ENCODE peak calls at places on chromosome X, in nine cellular contexts. U, B, E, P, R, S, N, H and V are unnamed samples.

GRCh38 chrX:16836371-16836770 is 33.8 kb downstream of the RBBP7 start:
- DNase-seq in U (no peak), B (no peak), E (no peak), P (no peak), R (no peak), S (no peak), N (peak; percentile 51), H (peak; percentile 59), V (no peak)

GRCh38 chrX:15675490-15675921 is 10.9 kb upstream of the CLTRN start:
- DNase-seq in U (peak; percentile 76), B (peak; percentile 85), E (peak; percentile 77), P (peak; percentile 90), R (peak; percentile 84), S (peak; percentile 85), N (peak; percentile 64), H (peak; percentile 79), V (peak; percentile 90)

GRCh38 chrX:136186023-136186413 is 38.7 kb downstream of the FHL1 start:
- DNase-seq in U (no peak), B (no peak), E (no peak), P (no peak), R (no peak), S (no peak), N (no peak), H (no peak), V (no peak)

GRCh38 chrX:119606508-119607389 is 525 bp upstream of the NKRF start:
- DNase-seq in U (no peak), B (no peak), E (no peak), P (no peak), R (no peak), S (no peak), N (peak; percentile 2), H (no peak), V (no peak)

GRCh38 chrX:51614353-51614752 is 4.4 kb downstream of the CENPVL3 start:
- DNase-seq in U (peak; percentile 0), B (no peak), E (peak; percentile 15), P (no peak), R (no peak), S (no peak), N (peak; percentile 23), H (peak; percentile 59), V (no peak)

GRCh38 chrX:131828482-131828881 is 194.6 kb upstream of the STK26 start:
- DNase-seq in U (no peak), B (no peak), E (no peak), P (no peak), R (no peak), S (no peak), N (no peak), H (peak; percentile 7), V (no peak)

GRCh38 chrX:100484971-100485370 is 74.9 kb upstream of the PCDH19 start:
- DNase-seq in U (no peak), B (no peak), E (no peak), P (no peak), R (no peak), S (no peak), N (no peak), H (no peak), V (no peak)

GRCh38 chrX:107204063-107204605 is 2.1 kb downstream of the NUP62CL start:
- DNase-seq in U (no peak), B (no peak), E (no peak), P (no peak), R (no peak), S (no peak), N (peak; percentile 24), H (no peak), V (no peak)

GRCh38 chrX:76029385-76029784 is 143.5 kb upstream of the PBDC1 start:
- DNase-seq in U (no peak), B (no peak), E (no peak), P (no peak), R (no peak), S (no peak), N (no peak), H (no peak), V (no peak)

GRCh38 chrX:18983711-18984380 is at the start of gene PHKA2:
- DNase-seq in U (no peak), B (no peak), E (peak; percentile 24), P (peak; percentile 35), R (peak; percentile 74), S (no peak), N (peak; percentile 47), H (peak; percentile 56), V (peak; percentile 62)

GRCh38 chrX:2710041-2710471 is 19.0 kb downstream of the CD99 start:
- DNase-seq in U (no peak), B (no peak), E (peak; percentile 78), P (no peak), R (no peak), S (peak; percentile 55), N (peak; percentile 20), H (no peak), V (no peak)

GRCh38 chrX:72330131-72330530 is 24.4 kb upstream of the CITED1 start:
- DNase-seq in U (no peak), B (no peak), E (no peak), P (no peak), R (no peak), S (no peak), N (no peak), H (no peak), V (no peak)

GRCh38 chrX:119721487-119721886 is 28.5 kb upstream of the SEPTIN6 start:
- DNase-seq in U (no peak), B (no peak), E (no peak), P (no peak), R (no peak), S (no peak), N (no peak), H (no peak), V (no peak)